ENCODE peak calls at places on chromosomes 13 and 19, in six cellular contexts. J, I, W, C, O and N are unnamed samples.

GRCh38 chr13:53357582-53357981 is 329.0 kb downstream of the OLFM4 start:
- DNase-seq in J (no peak), I (no peak), W (no peak), C (no peak), O (no peak), N (no peak)

GRCh38 chr19:1074512-1075283 is 7.7 kb downstream of the ARHGAP45 start:
- DNase-seq in J (peak; percentile 74), I (no peak), W (peak; percentile 85), C (peak; percentile 71), O (peak; percentile 94), N (peak; percentile 95)

GRCh38 chr13:71359641-71360040 is 507.4 kb downstream of the DACH1 start:
- DNase-seq in J (no peak), I (no peak), W (no peak), C (no peak), O (no peak), N (no peak)

GRCh38 chr13:19845758-19846157 is 17.7 kb downstream of the ZMYM5 start:
- DNase-seq in J (no peak), I (no peak), W (no peak), C (peak; percentile 15), O (no peak), N (no peak)

GRCh38 chr19:16062789-16063188 is 13.5 kb upstream of the TPM4 start:
- DNase-seq in J (peak; percentile 60), I (peak; percentile 60), W (peak; percentile 60), C (peak; percentile 37), O (peak; percentile 67), N (peak; percentile 70)

GRCh38 chr19:38687837-38688378 is 40.5 kb downstream of the ACTN4 start:
- DNase-seq in J (no peak), I (no peak), W (no peak), C (no peak), O (no peak), N (no peak)

GRCh38 chr13:113915786-113916329 is 52.0 kb upstream of the GAS6 start:
- DNase-seq in J (no peak), I (peak; percentile 5), W (no peak), C (no peak), O (peak; percentile 12), N (no peak)

GRCh38 chr13:75181906-75182305 is 300.1 kb downstream of the TBC1D4 start:
- DNase-seq in J (no peak), I (no peak), W (no peak), C (no peak), O (no peak), N (no peak)

GRCh38 chr19:1271528-1272422 is 2.6 kb downstream of the CIRBP start:
- DNase-seq in J (no peak), I (no peak), W (peak; percentile 42), C (no peak), O (peak; percentile 59), N (no peak)

GRCh38 chr13:40328091-40328490 is 338.4 kb downstream of the FOXO1 start:
- DNase-seq in J (no peak), I (no peak), W (no peak), C (no peak), O (no peak), N (no peak)

GRCh38 chr13:108342369-108343289 is 73.1 kb downstream of the TNFSF13B start:
- DNase-seq in J (peak; percentile 54), I (no peak), W (no peak), C (no peak), O (no peak), N (no peak)

GRCh38 chr19:51150627-51151026 is 8.5 kb downstream of the SIGLEC7 start:
- DNase-seq in J (no peak), I (no peak), W (no peak), C (no peak), O (no peak), N (no peak)

GRCh38 chr13:26379831-26380230 is 125.9 kb downstream of the CDK8 start:
- DNase-seq in J (no peak), I (no peak), W (no peak), C (no peak), O (no peak), N (no peak)

GRCh38 chr13:50919291-50919690 is 9.7 kb downstream of the RNASEH2B start:
- DNase-seq in J (no peak), I (no peak), W (no peak), C (no peak), O (no peak), N (no peak)

GRCh38 chr13:50917572-50917971 is 8.0 kb downstream of the RNASEH2B start:
- DNase-seq in J (no peak), I (no peak), W (no peak), C (no peak), O (no peak), N (no peak)

GRCh38 chr13:50923272-50923671 is 13.7 kb downstream of the RNASEH2B start:
- DNase-seq in J (no peak), I (no peak), W (no peak), C (no peak), O (no peak), N (no peak)

GRCh38 chr13:50924025-50924424 is 14.4 kb downstream of the RNASEH2B start:
- DNase-seq in J (no peak), I (no peak), W (no peak), C (no peak), O (no peak), N (no peak)

DNA sequence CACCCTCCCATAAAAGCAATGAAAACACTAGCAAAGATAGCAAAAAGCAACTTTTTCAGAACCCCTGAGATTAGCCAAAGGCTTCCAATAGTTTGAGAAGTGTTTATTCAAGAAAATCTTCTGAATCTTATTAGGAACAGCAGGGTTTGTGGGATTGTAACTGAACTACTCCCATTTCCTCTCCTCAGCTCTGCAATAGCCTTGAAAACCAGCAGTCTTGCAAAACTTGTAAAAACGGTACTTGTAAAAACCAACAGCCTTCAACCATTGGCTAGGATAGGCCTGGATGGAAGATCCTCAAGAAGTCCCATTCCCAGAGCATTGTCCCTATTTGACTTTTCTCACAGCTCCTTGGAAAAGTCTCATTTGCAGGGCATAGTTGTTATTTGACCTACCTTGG is 12.1 kb downstream of the RNASEH2B start:
- DNase-seq in J (no peak), I (no peak), W (no peak), C (no peak), O (no peak), N (no peak)
- H3K9me3 ChIP-seq in J (no peaks in the 10 kb centered on the region), I (no peaks in the 10 kb centered on the region), W (peaks cover 42% of the 10 kb centered on the region), C (peaks cover 14% of the 10 kb centered on the region), O (peaks cover 3% of the 10 kb centered on the region), N (no peaks in the 10 kb centered on the region)

GRCh38 chr19:40493778-40494177 is 27.0 kb downstream of the SPTBN4 start:
- DNase-seq in J (no peak), I (no peak), W (no peak), C (no peak), O (no peak), N (no peak)

GRCh38 chr19:40497214-40497613 is 30.4 kb downstream of the SPTBN4 start:
- DNase-seq in J (no peak), I (no peak), W (no peak), C (no peak), O (no peak), N (no peak)

GRCh38 chr19:40494191-40494838 is 27.5 kb downstream of the SPTBN4 start:
- DNase-seq in J (no peak), I (no peak), W (no peak), C (no peak), O (no peak), N (no peak)

GRCh38 chr19:40489882-40490230 is 23.1 kb downstream of the SPTBN4 start:
- DNase-seq in J (no peak), I (no peak), W (no peak), C (no peak), O (no peak), N (no peak)

GRCh38 chr19:40492274-40492673 is 25.5 kb downstream of the SPTBN4 start:
- DNase-seq in J (no peak), I (no peak), W (no peak), C (no peak), O (no peak), N (no peak)
- H3K27me3 ChIP-seq in J (peaks cover 32% of the 10 kb centered on the region), I (no peaks in the 10 kb centered on the region), W (peaks cover 23% of the 10 kb centered on the region), C (no peaks in the 10 kb centered on the region), O (no peaks in the 10 kb centered on the region), N (no peaks in the 10 kb centered on the region)

DNA sequence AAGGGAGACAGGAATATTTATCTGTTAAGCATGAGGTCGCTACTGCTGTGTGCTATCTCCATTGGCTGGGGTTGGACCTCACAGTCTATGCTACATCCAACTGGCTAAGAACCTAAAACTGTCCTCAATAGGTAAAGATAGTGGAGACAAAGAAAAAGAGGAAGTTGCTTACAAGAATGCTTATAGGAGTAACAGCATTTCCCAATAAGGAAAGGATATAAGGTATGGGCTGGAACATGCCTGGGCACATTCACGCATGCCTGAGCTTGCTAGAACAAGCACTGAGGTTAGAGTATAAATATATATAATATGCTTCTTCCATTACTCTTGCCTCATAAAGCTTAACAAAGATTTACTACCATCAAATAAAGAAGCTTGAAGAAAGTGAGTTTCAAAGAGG is 47.9 kb upstream of the CEACAM21 start:
- DNase-seq in J (no peak), I (no peak), W (no peak), C (no peak), O (no peak), N (no peak)
- H3K9me3 ChIP-seq in J (no peaks in the 10 kb centered on the region), I (peaks cover 15% of the 10 kb centered on the region), W (peaks cover 26% of the 10 kb centered on the region), C (no peaks in the 10 kb centered on the region), O (no peaks in the 10 kb centered on the region), N (no peaks in the 10 kb centered on the region)

DNA sequence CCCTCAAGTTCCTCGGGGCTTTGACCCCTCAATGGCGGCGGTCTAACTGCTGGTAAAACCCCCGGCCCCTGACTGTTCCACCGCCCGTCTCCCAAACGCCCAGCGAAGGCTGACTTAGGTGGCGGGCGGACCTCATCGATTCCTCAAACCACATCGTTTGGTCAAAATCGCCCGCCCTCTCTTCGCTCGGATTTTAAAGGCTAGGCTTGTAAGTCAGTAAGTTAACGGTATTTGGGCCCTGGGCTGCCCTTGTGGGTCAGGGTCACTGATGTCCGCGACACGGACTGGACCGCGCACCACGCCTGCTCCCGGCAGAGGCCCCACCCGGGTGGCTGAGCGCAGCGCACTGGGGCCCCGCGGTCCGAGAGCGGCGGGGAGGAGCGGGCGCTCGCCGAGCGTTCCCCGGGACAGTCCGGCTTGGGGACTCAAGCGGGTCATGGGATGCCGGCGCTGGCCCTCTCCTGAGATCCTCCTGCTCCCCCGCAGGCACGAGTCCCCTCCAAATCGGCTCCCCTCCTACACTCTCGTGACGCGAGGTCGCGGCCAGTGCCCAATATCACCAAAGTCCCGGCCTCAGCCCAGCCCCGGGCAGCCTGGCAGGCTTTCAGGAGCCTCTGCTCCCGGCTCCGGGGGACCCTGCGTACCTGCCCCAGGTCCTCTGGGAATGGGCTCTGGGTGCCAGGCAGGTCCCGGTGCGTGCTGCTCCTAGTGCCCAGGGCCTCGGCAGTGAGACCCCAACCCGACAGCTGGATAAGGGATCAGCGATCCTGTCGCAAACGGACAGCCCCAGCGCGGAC is 990 bp downstream of the FLT1 start:
- DNase-seq in J (no peak), I (peak; percentile 41), W (peak; percentile 25), C (no peak), O (no peak), N (peak; percentile 19)
- H3K27me3 ChIP-seq in J (peaks cover 8% of the 10 kb centered on the region), I (peaks cover 23% of the 10 kb centered on the region), W (peaks cover 73% of the 10 kb centered on the region), C (no peaks in the 10 kb centered on the region), O (no peaks in the 10 kb centered on the region), N (peaks cover 45% of the 10 kb centered on the region)

GRCh38 chr19:6297202-6297601 is 17.4 kb upstream of the MLLT1 start:
- DNase-seq in J (peak; percentile 43), I (no peak), W (no peak), C (no peak), O (no peak), N (no peak)

GRCh38 chr19:6288737-6289136 is 9.0 kb upstream of the MLLT1 start:
- DNase-seq in J (no peak), I (no peak), W (no peak), C (no peak), O (no peak), N (no peak)

GRCh38 chr19:6287269-6287885 is 7.6 kb upstream of the MLLT1 start:
- DNase-seq in J (no peak), I (no peak), W (no peak), C (no peak), O (no peak), N (no peak)

GRCh38 chr19:6286676-6287075 is 6.9 kb upstream of the MLLT1 start:
- DNase-seq in J (no peak), I (no peak), W (no peak), C (no peak), O (no peak), N (no peak)

GRCh38 chr19:6292006-6292405 is 12.2 kb upstream of the MLLT1 start:
- DNase-seq in J (no peak), I (no peak), W (no peak), C (no peak), O (no peak), N (no peak)
- H3K9me3 ChIP-seq in J (peaks cover 5% of the 10 kb centered on the region), I (peaks cover 57% of the 10 kb centered on the region), W (peaks cover 73% of the 10 kb centered on the region), C (peaks cover 49% of the 10 kb centered on the region), O (peaks cover 38% of the 10 kb centered on the region), N (peaks cover 9% of the 10 kb centered on the region)